ENCODE peak calls at places on chromosomes 4 and X, in seven cellular contexts. W is heart left ventricle, X is cardiac muscle cell, Z is fibroblast of pulmonary artery, R is fibroblast of the aortic adventitia, S is SJCRH30, Q is neural progenitor cell. O is an unnamed sample.

GRCh38 chr4:109701566-109702399 is 1.5 kb downstream of the CASP6 start:
- DNase-seq in W (no peak), Q (peak), Z (peak), S (peak), X (peak), R (peak), O (peak)

GRCh38 chr4:4791299-4791798 is 68.1 kb upstream of the MSX1 start:
- DNase-seq in X (no peak), Q (peak), Z (no peak), S (peak), R (peak), W (no peak), O (no peak)

GRCh38 chr4:147739239-147739823 is 7.4 kb downstream of the ARHGAP10 start:
- DNase-seq in Z (no peak), X (peak), Q (no peak), W (no peak), S (no peak), R (no peak), O (no peak)

GRCh38 chr4:6506616-6507140 is 34.3 kb upstream of the PPP2R2C start:
- DNase-seq in R (no peak), Z (no peak), Q (no peak), X (no peak), W (no peak), S (no peak), O (no peak)

GRCh38 chr4:153465583-153465921 is 608 bp upstream of the TMEM131L start:
- DNase-seq in W (peak), S (peak), R (peak), Q (peak), Z (peak), X (peak), O (no peak)

GRCh38 chrX:40877869-40878268 is 142.5 kb upstream of the MED14 start:
- DNase-seq in S (peak), R (peak), X (peak), Q (no peak), Z (peak), W (no peak), O (peak)

GRCh38 chr4:25767877-25768475 is 94.8 kb downstream of the SEL1L3 start:
- DNase-seq in S (peak), Z (peak), W (peak), X (peak), Q (peak), R (peak), O (no peak)

GRCh38 chr4:20074450-20074849 is 177.3 kb upstream of the SLIT2 start:
- DNase-seq in Q (no peak), W (no peak), S (no peak), Z (peak), R (peak), X (peak), O (no peak)

GRCh38 chr4:29578329-29578728 is 1141.8 kb upstream of the PCDH7 start:
- DNase-seq in Z (no peak), X (no peak), R (no peak), S (no peak), W (no peak), Q (no peak), O (no peak)

GRCh38 chrX:40107291-40108083 is 9.7 kb upstream of the BCOR start:
- DNase-seq in X (peak), S (peak), W (peak), Z (no peak), R (no peak), Q (peak), O (no peak)

GRCh38 chrX:79138658-79139241 is 5.7 kb upstream of the GPR174 start:
- DNase-seq in X (no peak), Z (no peak), W (no peak), Q (no peak), S (no peak), R (no peak), O (no peak)

DNA sequence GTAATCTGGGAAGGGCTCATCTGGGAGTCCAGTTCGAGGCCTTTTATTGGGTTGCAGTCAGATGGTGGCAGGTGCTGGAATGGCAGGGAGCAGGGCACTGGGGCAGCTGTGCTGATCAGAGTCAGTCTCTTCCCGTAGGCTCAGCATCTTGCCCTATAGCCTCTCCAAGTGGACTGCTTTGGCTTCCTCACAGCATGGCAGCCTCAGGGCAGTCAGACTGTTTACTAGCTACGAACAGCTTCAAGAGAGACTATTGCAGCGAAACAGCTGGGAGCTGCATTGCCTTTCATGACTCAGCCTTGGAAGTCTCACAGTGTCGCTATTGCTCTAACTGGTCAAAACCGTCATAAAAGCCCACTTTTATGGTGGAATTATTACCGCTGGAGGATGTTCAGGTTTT is 26.8 kb upstream of the DUSP21 start:
- DNase-seq in W (no peak), S (no peak), Q (peak), R (no peak), X (no peak), Z (no peak), O (no peak)
- H3K4me3 ChIP-seq in W (no peak), S (no peak), Q (no peak), R (no peak), X (no peak), Z (no peak), O (no peak)

DNA sequence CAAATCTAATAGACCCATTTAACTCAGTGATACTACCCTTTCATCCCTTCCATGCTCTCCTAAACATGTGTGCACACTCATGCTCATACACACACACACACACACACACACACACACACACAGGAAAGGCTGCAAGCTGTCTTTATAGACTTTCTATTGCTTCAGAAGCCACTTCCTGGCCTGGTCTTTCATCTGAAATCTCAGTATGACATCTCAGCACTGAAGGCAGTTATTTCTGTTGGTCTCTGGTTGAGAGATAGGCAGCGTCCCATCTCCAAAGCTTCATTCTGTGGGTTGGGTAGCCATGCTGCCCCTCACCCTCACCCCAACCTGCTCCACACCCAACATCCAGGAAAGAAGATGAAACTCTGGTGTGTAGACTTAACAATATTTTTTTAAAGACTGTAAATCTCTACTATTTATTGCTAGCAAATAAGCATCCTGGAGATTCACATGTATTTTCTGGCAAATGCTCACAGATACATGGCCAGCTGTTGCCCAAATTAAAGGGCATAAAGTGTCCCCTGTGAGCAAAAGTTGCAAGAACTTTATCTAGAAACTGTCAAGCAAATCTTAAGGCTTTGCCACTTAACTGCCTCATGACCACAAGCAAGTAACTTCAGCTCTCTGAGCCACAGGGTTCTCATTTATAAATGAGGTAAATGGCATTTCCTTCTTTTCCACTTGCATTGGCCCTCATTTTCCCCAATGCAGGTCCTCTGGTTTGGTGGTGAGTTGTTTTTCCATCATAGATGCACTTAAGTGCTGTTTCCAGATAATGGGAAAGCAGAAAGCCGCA is 189.8 kb upstream of the AFF2 start:
- DNase-seq in Q (no peak), X (no peak), Z (no peak), R (no peak), W (no peak), S (no peak), O (peak)
- H3K4me3 ChIP-seq in Q (no peak), X (no peak), Z (no peak), R (no peak), W (no peak), S (no peak), O (no peak)

GRCh38 chr4:24659241-24659961 is 75.0 kb upstream of the DHX15 start:
- DNase-seq in S (peak), R (peak), W (no peak), X (peak), Q (no peak), Z (peak), O (no peak)
- H3K4me3 ChIP-seq in S (no peak), R (no peak), W (no peak), X (no peak), Q (no peak), Z (no peak), O (no peak)

DNA sequence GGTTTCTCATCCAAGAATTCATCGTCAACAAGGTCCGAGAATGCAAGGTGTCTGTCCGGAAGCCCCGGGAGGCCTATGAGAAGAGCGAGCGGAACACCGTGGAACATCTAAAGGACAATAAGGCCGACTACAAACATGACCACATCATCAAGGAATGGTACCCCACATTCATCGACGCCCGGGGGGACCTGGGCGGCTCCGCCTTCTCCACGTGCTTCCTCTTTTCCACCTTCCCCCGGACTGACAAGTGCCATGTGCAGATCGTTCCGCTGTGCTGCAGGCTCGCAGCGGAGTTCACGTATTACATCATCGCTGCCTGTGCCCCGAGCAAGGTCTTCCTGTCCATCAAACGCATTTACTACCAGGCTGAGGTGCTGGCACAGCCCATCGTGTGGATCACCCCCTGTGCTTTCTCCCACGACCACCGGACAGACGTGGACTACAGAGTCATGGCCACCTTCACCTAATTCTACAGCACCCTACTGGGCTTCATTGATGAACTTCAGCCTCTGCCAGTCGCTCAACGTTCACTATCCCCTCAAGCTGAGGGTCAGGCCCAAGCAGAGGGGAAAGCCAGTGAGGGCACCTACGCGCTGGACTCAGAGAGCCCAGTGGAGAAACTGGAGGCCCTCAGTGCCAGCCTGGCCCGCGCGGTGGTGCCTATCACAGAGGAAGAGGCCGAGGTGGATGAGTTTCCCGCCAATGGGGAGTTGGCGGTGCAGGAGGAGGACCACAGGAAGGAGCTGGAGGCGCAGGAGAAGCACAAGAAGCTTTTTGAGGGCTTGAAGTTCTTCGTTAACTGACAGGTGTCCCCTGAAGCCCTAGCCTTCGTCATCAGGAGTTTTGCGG is 125.9 kb upstream of the PABPC4L start:
- DNase-seq in S (no peak), Q (no peak), Z (no peak), X (no peak), W (no peak), R (no peak), O (no peak)
- H3K4me3 ChIP-seq in S (no peak), Q (no peak), Z (no peak), X (no peak), W (no peak), R (no peak), O (no peak)

GRCh38 chrX:70456256-70456655 is 11.6 kb downstream of the DLG3 start:
- DNase-seq in W (no peak), Z (no peak), R (no peak), S (no peak), Q (no peak), X (no peak), O (no peak)

GRCh38 chrX:70455366-70456202 is 10.9 kb downstream of the DLG3 start:
- DNase-seq in S (peak), W (no peak), X (no peak), R (no peak), Z (no peak), Q (peak), O (no peak)

GRCh38 chrX:70452143-70452733 is 7.6 kb downstream of the DLG3 start:
- DNase-seq in Z (peak), W (peak), S (peak), R (peak), Q (peak), X (peak), O (peak)

GRCh38 chrX:70454441-70455365 is 10.1 kb downstream of the DLG3 start:
- DNase-seq in Z (peak), W (peak), S (peak), Q (peak), R (peak), X (peak), O (peak)

GRCh38 chrX:70453024-70453618 is 8.5 kb downstream of the DLG3 start:
- DNase-seq in W (no peak), Q (no peak), R (no peak), X (no peak), Z (no peak), S (no peak), O (no peak)
- H3K4me3 ChIP-seq in W (no peak), Q (peak), R (peak), X (peak), Z (peak), S (peak), O (peak)

GRCh38 chr4:82886145-82886942 is 4.6 kb downstream of the SEC31A start:
- DNase-seq in Z (no peak), S (no peak), Q (no peak), W (no peak), R (peak), X (no peak), O (no peak)
- H3K4me3 ChIP-seq in Z (peak), S (no peak), Q (no peak), W (no peak), R (peak), X (no peak), O (no peak)

GRCh38 chr4:112523764-112524505 is 8.0 kb upstream of the NEUROG2 start:
- DNase-seq in Z (peak), X (peak), W (no peak), S (peak), Q (peak), R (no peak), O (peak)
- H3K4me3 ChIP-seq in Z (peak), X (peak), W (peak), S (peak), Q (peak), R (peak), O (peak)